ENCODE peak calls at places on chromosomes 4 and X, in six cellular contexts. R is CD4-positive, alpha-beta memory T cell; Z is upper lobe of right lung; Q is hepatocyte; I is endothelial cell of umbilical vein; C is OCI-LY7. F is an unnamed sample.

GRCh38 chr4:1727117-1728031 is 6.1 kb downstream of the TACC3 start:
- DNase-seq in R (no peak), Z (peak; percentile 86), Q (no peak), I (peak; percentile 93), C (no peak), F (no peak)

GRCh38 chr4:1500966-1501753 is 94.9 kb upstream of the NKX1-1 start:
- DNase-seq in R (no peak), Z (peak; percentile 48), Q (no peak), I (no peak), C (no peak), F (no peak)

GRCh38 chr4:104677122-104677521 is 182.4 kb upstream of the CXXC4 start:
- DNase-seq in R (no peak), Z (no peak), Q (peak; percentile 6), I (no peak), C (no peak), F (no peak)

GRCh38 chr4:26069218-26069617 is 155.2 kb downstream of the SMIM20 start:
- DNase-seq in R (no peak), Z (no peak), Q (no peak), I (no peak), C (peak; percentile 25), F (peak; percentile 50)

GRCh38 chr4:78568640-78569261 is 17.2 kb downstream of the ANXA3 start:
- DNase-seq in R (no peak), Z (no peak), Q (no peak), I (no peak), C (no peak), F (no peak)

GRCh38 chr4:17624821-17625220 is 10.4 kb downstream of the MED28 start:
- DNase-seq in R (no peak), Z (no peak), Q (no peak), I (no peak), C (no peak), F (no peak)

GRCh38 chrX:131045786-131046185 is 12.4 kb upstream of the ARHGAP36 start:
- DNase-seq in R (no peak), Z (no peak), Q (no peak), I (no peak), C (no peak), F (no peak)

GRCh38 chr4:68021185-68021584 is 57.9 kb upstream of the TMPRSS11A start:
- DNase-seq in R (no peak), Z (no peak), Q (no peak), I (no peak), C (no peak), F (no peak)

GRCh38 chr4:74473155-74473811 is 28.3 kb downstream of the AREG start:
- DNase-seq in R (no peak), Z (no peak), Q (peak; percentile 51), I (peak; percentile 84), C (no peak), F (no peak)

GRCh38 chrX:118644378-118644777 is 83.0 kb upstream of the IL13RA1 start:
- DNase-seq in R (no peak), Z (no peak), Q (peak; percentile 29), I (peak; percentile 59), C (peak; percentile 3), F (no peak)

GRCh38 chr4:184028571-184028996 is 123.5 kb downstream of the STOX2 start:
- DNase-seq in R (peak; percentile 11), Z (peak; percentile 67), Q (no peak), I (no peak), C (peak; percentile 8), F (no peak)
- H3K4me3 ChIP-seq in R (peak overlapping the region; percentile 26), Z (peak overlapping the region; percentile 50), Q (no peak overlapping the region), I (no peak overlapping the region), C (no peak overlapping the region), F (no peak overlapping the region)

GRCh38 chr4:88143504-88143903 is 14.9 kb downstream of the ABCG2 start:
- DNase-seq in R (no peak), Z (no peak), Q (peak; percentile 54), I (peak; percentile 42), C (no peak), F (no peak)
- H3K27ac ChIP-seq in R (no peak overlapping the region), Z (no peak overlapping the region), Q (peak overlapping the region; percentile 81), I (no peak overlapping the region), C (no peak overlapping the region), F (no peak overlapping the region)

DNA sequence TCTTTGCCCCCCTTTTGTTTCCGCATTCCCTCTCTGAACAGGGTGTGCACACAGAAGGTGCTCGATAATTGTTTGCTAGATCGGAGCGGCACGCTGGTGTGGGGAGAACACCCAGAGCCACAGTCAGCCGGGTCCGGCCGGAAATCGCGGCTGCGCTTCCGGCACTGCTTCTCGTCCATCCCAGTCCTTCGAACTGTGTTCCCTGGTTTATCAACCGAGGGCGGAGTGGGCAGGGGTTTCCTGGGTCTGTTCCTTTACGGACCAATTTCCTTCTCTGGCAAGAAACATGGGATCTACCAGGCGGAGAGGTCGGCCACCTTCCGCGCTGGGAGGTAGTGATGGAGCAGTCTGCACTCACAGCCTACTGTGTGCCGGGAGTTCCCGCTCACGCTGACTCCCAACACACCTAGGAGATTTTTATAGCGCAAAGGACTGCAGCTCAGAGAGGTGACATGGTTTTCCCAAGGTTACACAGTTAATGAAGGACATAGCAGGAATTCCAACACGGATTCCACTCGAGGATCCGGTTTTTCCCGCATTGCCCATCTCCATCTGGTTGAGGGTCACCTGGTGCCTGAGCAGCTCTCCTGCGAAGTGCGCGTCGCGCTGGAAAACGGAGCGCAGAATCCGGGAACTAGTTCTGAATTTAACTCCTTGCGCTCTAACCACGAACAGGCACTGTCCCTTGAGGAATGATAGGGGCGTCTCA is 6.8 kb downstream of the MSX1 start:
- DNase-seq in R (no peak), Z (no peak), Q (peak; percentile 35), I (no peak), C (no peak), F (no peak)
- H3K4me3 ChIP-seq in R (no peak overlapping the region), Z (peak overlapping the region; percentile 6), Q (no peak overlapping the region), I (no peak overlapping the region), C (no peak overlapping the region), F (peak overlapping the region; percentile 20)

GRCh38 chr4:39341075-39341725 is 25.0 kb downstream of the RFC1 start:
- DNase-seq in R (no peak), Z (no peak), Q (peak; percentile 23), I (no peak), C (no peak), F (no peak)
- H3K27ac ChIP-seq in R (no peak overlapping the region), Z (peak overlapping the region; percentile 3), Q (peak overlapping the region; percentile 70), I (no peak overlapping the region), C (no peak overlapping the region), F (no peak overlapping the region)

F was measured in iPS DF 6.9.